ENCODE peak calls at places on chromosome 17, in six cellular contexts. One of them, this sample, is unnamed.

GRCh38 chr17:64255764-64256163 is 7.3 kb downstream of the TEX2 start:
- DNase-seq in H1: no peak
- DNase-seq in BE2C: no peak
- DNase-seq in cardiac muscle cell: no peak
- DNase-seq in ovary: no peak
- DNase-seq in fibroblast of lung: no peak
- DNase-seq in this sample: no peak

GRCh38 chr17:81552244-81553017 is at the start of gene FAAP100:
- DNase-seq in BE2C: peak; percentile 86
- DNase-seq in H1: peak; percentile 90
- DNase-seq in cardiac muscle cell: peak; percentile 83
- DNase-seq in ovary: peak; percentile 69
- DNase-seq in fibroblast of lung: peak; percentile 77
- DNase-seq in this sample: no peak

GRCh38 chr17:42913527-42913926 is 12.9 kb downstream of the G6PC1 start:
- DNase-seq in fibroblast of lung: no peak
- DNase-seq in H1: no peak
- DNase-seq in BE2C: no peak
- DNase-seq in cardiac muscle cell: no peak
- DNase-seq in ovary: no peak
- DNase-seq in this sample: no peak

GRCh38 chr17:82010575-82011525 is 11.8 kb downstream of the CENPX start:
- DNase-seq in cardiac muscle cell: no peak
- DNase-seq in H1: no peak
- DNase-seq in fibroblast of lung: no peak
- DNase-seq in ovary: no peak
- DNase-seq in BE2C: no peak
- DNase-seq in this sample: no peak

GRCh38 chr17:65554568-65555223 is 6.8 kb downstream of the AXIN2 start:
- DNase-seq in ovary: peak; percentile 36
- DNase-seq in fibroblast of lung: peak; percentile 58
- DNase-seq in BE2C: no peak
- DNase-seq in cardiac muscle cell: no peak
- DNase-seq in H1: no peak
- DNase-seq in this sample: no peak

GRCh38 chr17:36979585-36979941 is 30.8 kb downstream of the AATF start:
- DNase-seq in BE2C: no peak
- DNase-seq in H1: no peak
- DNase-seq in ovary: no peak
- DNase-seq in cardiac muscle cell: no peak
- DNase-seq in fibroblast of lung: peak; percentile 33
- DNase-seq in this sample: no peak

GRCh38 chr17:47012457-47012856 is 33.4 kb upstream of the RPRML start:
- DNase-seq in ovary: no peak
- DNase-seq in fibroblast of lung: no peak
- DNase-seq in cardiac muscle cell: no peak
- DNase-seq in BE2C: no peak
- DNase-seq in H1: no peak
- DNase-seq in this sample: no peak

GRCh38 chr17:64498308-64499203 is 1.7 kb upstream of the POLG2 start:
- DNase-seq in cardiac muscle cell: no peak
- DNase-seq in ovary: no peak
- DNase-seq in H1: no peak
- DNase-seq in fibroblast of lung: no peak
- DNase-seq in BE2C: no peak
- DNase-seq in this sample: no peak

GRCh38 chr17:40637931-40638330 is 9.7 kb downstream of the SMARCE1 start:
- DNase-seq in cardiac muscle cell: no peak
- DNase-seq in BE2C: no peak
- DNase-seq in fibroblast of lung: no peak
- DNase-seq in H1: no peak
- DNase-seq in ovary: no peak
- DNase-seq in this sample: no peak

GRCh38 chr17:39608142-39608541 is 422 bp upstream of the NEUROD2 start:
- DNase-seq in BE2C: no peak
- DNase-seq in H1: peak; percentile 49
- DNase-seq in cardiac muscle cell: no peak
- DNase-seq in fibroblast of lung: no peak
- DNase-seq in ovary: no peak
- DNase-seq in this sample: no peak

GRCh38 chr17:77346765-77347164 is 206.0 kb downstream of the SEC14L1 start:
- DNase-seq in H1: no peak
- DNase-seq in fibroblast of lung: no peak
- DNase-seq in ovary: no peak
- DNase-seq in BE2C: no peak
- DNase-seq in cardiac muscle cell: no peak
- DNase-seq in this sample: no peak

GRCh38 chr17:18377437-18378204 is at the start of gene EVPLL:
- DNase-seq in fibroblast of lung: peak; percentile 17
- DNase-seq in H1: no peak
- DNase-seq in ovary: no peak
- DNase-seq in cardiac muscle cell: peak; percentile 25
- DNase-seq in BE2C: peak; percentile 28
- DNase-seq in this sample: no peak

GRCh38 chr17:66038125-66038524 is 153.8 kb downstream of the CEP112 start:
- DNase-seq in fibroblast of lung: no peak
- DNase-seq in ovary: no peak
- DNase-seq in cardiac muscle cell: no peak
- DNase-seq in H1: no peak
- DNase-seq in BE2C: no peak
- DNase-seq in this sample: no peak

GRCh38 chr17:6487243-6488007 is 43.2 kb downstream of the PIMREG start:
- DNase-seq in cardiac muscle cell: peak; percentile 14
- DNase-seq in fibroblast of lung: no peak
- DNase-seq in H1: no peak
- DNase-seq in ovary: peak; percentile 33
- DNase-seq in BE2C: no peak
- DNase-seq in this sample: no peak

GRCh38 chr17:5786510-5786875 is 202.2 kb upstream of the NLRP1 start:
- DNase-seq in BE2C: no peak
- DNase-seq in cardiac muscle cell: no peak
- DNase-seq in H1: no peak
- DNase-seq in ovary: no peak
- DNase-seq in fibroblast of lung: no peak
- DNase-seq in this sample: no peak

GRCh38 chr17:30332057-30332542 is 1.8 kb downstream of the TMIGD1 start:
- DNase-seq in fibroblast of lung: peak; percentile 84
- DNase-seq in BE2C: no peak
- DNase-seq in H1: no peak
- DNase-seq in cardiac muscle cell: peak; percentile 45
- DNase-seq in ovary: no peak
- DNase-seq in this sample: no peak

GRCh38 chr17:32873114-32873513 is 3.8 kb downstream of the MYO1D start:
- DNase-seq in BE2C: no peak
- DNase-seq in H1: no peak
- DNase-seq in fibroblast of lung: no peak
- DNase-seq in ovary: no peak
- DNase-seq in cardiac muscle cell: no peak
- DNase-seq in this sample: no peak

GRCh38 chr17:79024901-79025737 is 1.1 kb downstream of the C1QTNF1 start:
- DNase-seq in cardiac muscle cell: peak; percentile 49
- DNase-seq in BE2C: no peak
- DNase-seq in ovary: no peak
- DNase-seq in H1: no peak
- DNase-seq in fibroblast of lung: no peak
- DNase-seq in this sample: no peak

GRCh38 chr17:34487616-34488015 is 91.8 kb upstream of the TMEM132E start:
- DNase-seq in H1: peak; percentile 54
- DNase-seq in fibroblast of lung: no peak
- DNase-seq in BE2C: peak; percentile 42
- DNase-seq in ovary: no peak
- DNase-seq in cardiac muscle cell: no peak
- DNase-seq in this sample: no peak

GRCh38 chr17:19306160-19307111 is 56.1 kb downstream of the B9D1 start:
- DNase-seq in ovary: no peak
- DNase-seq in H1: no peak
- DNase-seq in fibroblast of lung: no peak
- DNase-seq in BE2C: no peak
- DNase-seq in cardiac muscle cell: no peak
- DNase-seq in this sample: no peak

DNA sequence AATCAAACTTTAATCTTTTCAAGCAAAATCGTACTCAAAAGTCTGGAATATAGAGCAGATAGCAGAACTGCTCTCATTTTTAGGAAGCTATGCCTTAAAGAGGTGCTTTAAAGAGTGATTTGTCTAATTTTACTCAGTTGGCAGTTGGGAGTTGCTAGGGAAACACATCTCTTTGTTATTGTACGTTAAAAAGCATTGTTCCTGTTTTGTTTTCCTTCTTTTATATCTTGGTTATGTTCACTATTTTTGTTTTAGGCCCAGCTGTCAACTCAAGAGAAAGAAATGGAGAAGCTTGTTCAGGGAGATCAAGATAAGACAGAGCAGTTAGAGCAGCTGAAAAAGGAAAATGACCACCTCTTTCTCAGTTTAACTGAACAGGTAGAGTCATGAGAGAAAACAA is 21.4 kb downstream of the CALCOCO2 start:
- DNase-seq in cardiac muscle cell: no peak
- DNase-seq in BE2C: no peak
- DNase-seq in ovary: no peak
- DNase-seq in H1: no peak
- DNase-seq in fibroblast of lung: no peak
- DNase-seq in this sample: no peak
- H3K9me3 ChIP-seq in cardiac muscle cell: no peaks in the 10 kb centered on the region
- H3K9me3 ChIP-seq in BE2C: no peaks in the 10 kb centered on the region
- H3K9me3 ChIP-seq in ovary: no peaks in the 10 kb centered on the region
- H3K9me3 ChIP-seq in H1: no peaks in the 10 kb centered on the region
- H3K9me3 ChIP-seq in fibroblast of lung: no peaks in the 10 kb centered on the region
- H3K9me3 ChIP-seq in this sample: no peaks in the 10 kb centered on the region

DNA sequence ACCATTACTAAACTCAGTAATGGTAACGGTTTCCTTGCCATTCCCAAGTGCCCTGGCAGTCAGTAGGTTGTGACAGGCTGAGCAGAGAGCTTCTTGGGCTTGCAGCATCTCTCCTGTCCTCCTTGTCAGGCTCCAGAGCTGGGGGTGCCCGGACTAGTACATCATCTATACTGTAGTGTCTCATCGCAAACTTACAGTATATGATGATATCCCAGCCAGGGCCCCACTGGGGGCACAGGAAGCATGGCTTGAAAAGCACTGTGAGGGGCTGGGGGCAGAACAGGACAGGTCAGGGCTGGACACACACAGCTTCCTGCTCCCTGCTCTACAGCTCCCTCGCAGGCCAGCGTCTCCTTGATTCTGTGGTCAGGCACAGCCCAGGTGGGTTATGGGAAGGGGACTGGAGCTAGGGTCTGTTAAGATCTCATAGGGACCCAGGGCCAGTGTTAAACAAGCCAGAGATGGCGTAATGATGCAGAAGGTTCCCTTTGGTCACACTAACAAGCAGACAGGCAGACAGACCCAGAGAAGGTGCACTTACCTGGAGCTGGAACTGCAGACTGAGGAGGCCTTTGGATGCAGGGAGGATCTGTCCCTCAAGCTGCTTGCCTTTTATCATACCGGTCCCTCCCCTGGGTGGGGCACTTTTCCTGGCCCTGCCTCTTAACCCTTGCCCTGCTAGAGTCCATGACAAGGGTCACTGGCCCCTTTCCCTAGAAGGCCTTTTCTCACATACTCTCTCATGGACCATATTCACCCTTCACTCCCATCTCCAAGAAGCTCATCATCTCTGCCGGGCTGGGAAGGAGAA is 6.8 kb downstream of the ERAL1 start:
- DNase-seq in ovary: no peak
- DNase-seq in cardiac muscle cell: no peak
- DNase-seq in BE2C: no peak
- DNase-seq in H1: no peak
- DNase-seq in fibroblast of lung: no peak
- DNase-seq in this sample: no peak
- H3K4me3 ChIP-seq in ovary: no peak overlapping the region
- H3K4me3 ChIP-seq in cardiac muscle cell: no peak overlapping the region
- H3K4me3 ChIP-seq in BE2C: no peak overlapping the region
- H3K4me3 ChIP-seq in H1: no peak overlapping the region
- H3K4me3 ChIP-seq in fibroblast of lung: no peak overlapping the region
- H3K4me3 ChIP-seq in this sample: no peak overlapping the region

GRCh38 chr17:61699694-61700093 is 108.7 kb upstream of the NACA2 start:
- DNase-seq in BE2C: no peak
- DNase-seq in cardiac muscle cell: no peak
- DNase-seq in ovary: no peak
- DNase-seq in fibroblast of lung: no peak
- DNase-seq in H1: no peak
- DNase-seq in this sample: no peak
- H3K9me3 ChIP-seq in BE2C: no peaks in the 10 kb centered on the region
- H3K9me3 ChIP-seq in cardiac muscle cell: no peaks in the 10 kb centered on the region
- H3K9me3 ChIP-seq in ovary: peaks cover 5% of the 10 kb centered on the region
- H3K9me3 ChIP-seq in fibroblast of lung: no peaks in the 10 kb centered on the region
- H3K9me3 ChIP-seq in H1: peaks cover 29% of the 10 kb centered on the region
- H3K9me3 ChIP-seq in this sample: peaks cover 26% of the 10 kb centered on the region

GRCh38 chr17:17017343-17018014 is 24.8 kb upstream of the MPRIP start:
- DNase-seq in BE2C: no peak
- DNase-seq in fibroblast of lung: no peak
- DNase-seq in cardiac muscle cell: no peak
- DNase-seq in H1: no peak
- DNase-seq in ovary: no peak
- DNase-seq in this sample: no peak

GRCh38 chr17:17019891-17020456 is 22.3 kb upstream of the MPRIP start:
- DNase-seq in ovary: no peak
- DNase-seq in cardiac muscle cell: no peak
- DNase-seq in fibroblast of lung: no peak
- DNase-seq in BE2C: no peak
- DNase-seq in H1: no peak
- DNase-seq in this sample: no peak

GRCh38 chr17:17018021-17018441 is 24.2 kb upstream of the MPRIP start:
- DNase-seq in H1: no peak
- DNase-seq in fibroblast of lung: no peak
- DNase-seq in BE2C: no peak
- DNase-seq in cardiac muscle cell: no peak
- DNase-seq in ovary: no peak
- DNase-seq in this sample: no peak

GRCh38 chr17:17019430-17019762 is 22.9 kb upstream of the MPRIP start:
- DNase-seq in H1: no peak
- DNase-seq in cardiac muscle cell: no peak
- DNase-seq in ovary: no peak
- DNase-seq in fibroblast of lung: no peak
- DNase-seq in BE2C: no peak
- DNase-seq in this sample: no peak

DNA sequence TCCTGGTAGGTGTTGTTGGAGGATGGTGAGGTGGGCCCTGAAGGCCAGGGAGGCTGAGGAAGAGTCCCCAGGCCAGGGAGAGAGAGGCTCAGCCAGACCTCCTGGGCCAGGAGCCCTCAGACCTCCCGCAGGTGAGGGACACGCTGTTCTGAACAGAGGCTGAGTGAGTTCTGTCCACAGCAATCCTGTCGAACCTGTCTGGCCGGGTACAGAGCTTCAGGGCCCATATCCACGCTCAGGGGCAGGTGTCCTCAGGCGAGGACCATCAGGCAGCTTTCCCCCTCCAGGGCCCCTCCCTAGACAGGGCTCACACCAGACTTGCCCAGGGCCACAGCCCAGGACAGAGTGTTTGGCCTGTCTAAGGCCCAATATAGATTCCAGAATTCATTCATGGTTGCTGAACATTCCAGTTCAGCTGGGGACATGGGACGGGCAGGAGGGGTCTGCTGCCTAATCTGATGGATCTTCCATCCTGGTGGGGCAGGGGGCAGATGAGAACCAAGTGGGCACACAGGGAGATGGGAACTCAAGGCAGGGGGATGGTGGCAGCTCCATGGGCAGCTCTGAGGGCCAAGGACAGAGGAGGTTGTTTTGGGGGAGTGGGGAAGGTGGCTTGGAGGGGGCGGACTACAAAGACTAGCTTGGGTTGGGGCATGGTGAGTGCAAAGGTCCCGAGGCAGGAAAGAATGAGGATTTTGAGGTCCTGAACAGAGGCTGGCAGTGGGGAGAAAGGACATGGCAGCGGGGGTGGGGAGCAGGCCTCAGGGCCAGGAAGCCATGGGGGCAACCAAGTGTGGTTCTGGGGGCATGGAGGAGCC is 23.4 kb upstream of the MPRIP start:
- DNase-seq in fibroblast of lung: no peak
- DNase-seq in cardiac muscle cell: no peak
- DNase-seq in ovary: no peak
- DNase-seq in BE2C: no peak
- DNase-seq in H1: no peak
- DNase-seq in this sample: no peak
- H3K4me3 ChIP-seq in fibroblast of lung: no peak overlapping the region
- H3K4me3 ChIP-seq in cardiac muscle cell: no peak overlapping the region
- H3K4me3 ChIP-seq in ovary: no peak overlapping the region
- H3K4me3 ChIP-seq in BE2C: no peak overlapping the region
- H3K4me3 ChIP-seq in H1: no peak overlapping the region
- H3K4me3 ChIP-seq in this sample: no peak overlapping the region

This sample was measured in Panc1.